ENCODE peak calls at places on chromosomes 1 and 21, in five cellular contexts. Q is K562, W is SK-N-SH, R is HepG2, L is GM12878. Z is an unnamed sample.

GRCh38 chr1:25629836-25630235 is 13.2 kb downstream of the MAN1C1 start:
- DNase-seq in Q (no peak), W (no peak), R (no peak), L (no peak), Z (no peak)

GRCh38 chr1:102837551-102837950 is 270.8 kb downstream of the COL11A1 start:
- DNase-seq in Q (no peak), W (no peak), R (no peak), L (no peak), Z (no peak)

GRCh38 chr21:29298348-29299045 is at the start of gene BACH1:
- DNase-seq in Q (peak; percentile 97), W (peak; percentile 97), R (peak; percentile 76), L (no peak), Z (peak; percentile 97)

GRCh38 chr1:67632356-67632755 is 52.6 kb upstream of the GADD45A start:
- DNase-seq in Q (no peak), W (no peak), R (no peak), L (no peak), Z (no peak)

GRCh38 chr1:115796897-115797296 is 28.4 kb upstream of the CASQ2 start:
- DNase-seq in Q (no peak), W (no peak), R (no peak), L (no peak), Z (no peak)

GRCh38 chr1:210709694-210710093 is 381.0 kb downstream of the HHAT start:
- DNase-seq in Q (no peak), W (no peak), R (no peak), L (no peak), Z (no peak)

GRCh38 chr21:46504681-46505080 is 46.0 kb downstream of the DIP2A start:
- DNase-seq in Q (no peak), W (no peak), R (no peak), L (no peak), Z (no peak)

GRCh38 chr1:62732327-62732726 is 44.1 kb upstream of the DOCK7 start:
- DNase-seq in Q (no peak), W (no peak), R (peak; percentile 21), L (no peak), Z (no peak)

DNA sequence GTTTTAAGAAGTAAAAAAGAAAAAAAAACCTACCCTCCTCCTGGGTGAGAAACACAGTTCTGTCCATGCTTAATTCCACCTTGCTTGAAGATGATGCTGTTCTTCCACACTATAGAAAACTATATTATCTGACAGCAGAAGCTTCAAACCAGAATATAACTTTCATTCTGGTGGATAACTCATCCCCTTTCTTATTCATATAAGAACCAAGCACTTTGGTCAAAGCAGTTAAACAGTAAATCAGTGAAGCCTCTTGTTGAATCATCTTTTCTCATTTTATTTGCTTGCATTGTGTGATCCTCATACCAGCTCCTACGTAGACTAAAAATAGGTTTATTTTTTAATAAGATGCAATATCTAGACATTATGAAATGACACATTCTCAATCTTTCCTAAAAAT is 36.7 kb upstream of the PRDX6 start:
- DNase-seq in Q (no peak), W (no peak), R (no peak), L (no peak), Z (no peak)
- TF ChIP-seq FOXM1 in Q (no peak), W (no peak), R (no peak), L (no peak), Z (no peak)

GRCh38 chr21:30448514-30448913 is 8.4 kb downstream of the KRTAP15-1 start:
- DNase-seq in Q (no peak), W (no peak), R (no peak), L (no peak), Z (no peak)
- TF ChIP-seq FOXM1 in Q (no peak), W (no peak), R (no peak), L (no peak), Z (no peak)

GRCh38 chr1:154697710-154698109 is 89.7 kb upstream of the ADAR start:
- DNase-seq in Q (no peak), W (no peak), R (no peak), L (no peak), Z (no peak)
- TF ChIP-seq FOXM1 in Q (no peak), W (no peak), R (no peak), L (no peak), Z (no peak)

GRCh38 chr1:164565356-164565755 is 6.4 kb downstream of the PBX1 start:
- DNase-seq in Q (no peak), W (no peak), R (no peak), L (no peak), Z (no peak)

GRCh38 chr1:164561461-164561860 is 2.5 kb downstream of the PBX1 start:
- DNase-seq in Q (no peak), W (no peak), R (no peak), L (no peak), Z (no peak)

GRCh38 chr1:164561007-164561406 is 2.0 kb downstream of the PBX1 start:
- DNase-seq in Q (no peak), W (no peak), R (no peak), L (no peak), Z (no peak)

GRCh38 chr1:164563821-164564251 is 4.9 kb downstream of the PBX1 start:
- DNase-seq in Q (no peak), W (no peak), R (no peak), L (no peak), Z (no peak)

DNA sequence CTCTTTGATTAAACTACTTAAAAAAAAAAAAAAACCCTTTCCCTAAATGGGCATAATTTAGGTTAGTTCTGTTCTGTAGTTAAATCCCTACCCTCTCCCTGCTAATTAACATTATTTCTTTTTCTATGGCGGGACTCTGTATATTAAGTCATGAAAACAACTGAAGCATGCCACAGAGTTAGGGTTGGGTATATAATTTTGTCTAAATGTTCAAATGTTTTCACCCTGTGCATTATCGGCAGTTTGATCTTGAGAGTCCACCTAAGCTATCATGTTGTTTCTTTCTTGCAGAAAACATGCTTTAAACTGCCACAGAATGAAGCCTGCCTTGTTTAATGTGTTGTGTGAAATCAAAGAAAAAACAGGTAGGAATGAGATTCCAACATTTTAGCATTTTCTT is 4.0 kb downstream of the PBX1 start:
- DNase-seq in Q (no peak), W (no peak), R (no peak), L (no peak), Z (no peak)
- TF ChIP-seq FOXM1 in Q (no peak), W (no peak), R (no peak), L (no peak), Z (no peak)

GRCh38 chr1:48571303-48571987 is 99.4 kb upstream of the SPATA6 start:
- DNase-seq in Q (no peak), W (no peak), R (no peak), L (no peak), Z (no peak)
- TF ChIP-seq FOXM1 in Q (no peak), W (no peak), R (no peak), L (no peak), Z (no peak)

DNA sequence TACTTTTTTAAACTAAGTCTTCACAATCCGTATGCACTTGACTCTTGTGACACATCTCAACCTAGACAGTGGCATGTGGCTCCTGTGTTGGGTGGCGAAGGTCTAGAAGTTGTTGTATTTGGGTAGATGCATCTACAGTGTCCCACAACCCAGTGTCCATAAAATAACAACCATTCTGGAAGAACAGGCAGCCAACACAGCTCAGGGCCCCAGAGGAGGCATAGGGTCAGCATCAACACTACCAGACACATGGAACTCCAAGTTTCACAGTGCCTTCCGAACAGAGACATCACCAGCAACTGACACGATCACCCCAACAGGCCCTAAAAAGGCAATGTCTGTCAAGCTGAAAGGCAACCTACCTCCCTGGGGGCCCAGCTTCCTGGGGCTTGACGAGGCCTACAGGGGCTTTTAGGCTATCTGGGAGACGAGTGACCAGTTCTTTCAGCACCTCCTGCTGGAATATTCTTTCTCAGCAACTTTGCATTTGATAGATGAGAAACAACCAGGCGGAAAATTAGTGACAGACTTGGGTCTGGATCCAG is 5.6 kb downstream of the SH3BP5L start:
- DNase-seq in Q (no peak), W (peak; percentile 4), R (no peak), L (no peak), Z (no peak)
- TF ChIP-seq FOXM1 in Q (no peak), W (no peak), R (no peak), L (no peak), Z (no peak)

Z was measured in HEK293T.